ENCODE peak calls at places on chromosomes 2 and 18, in seven cellular contexts. K, D, Q, A, P, O and W are unnamed samples.

GRCh38 chr2:83071914-83072313 is 1387.2 kb downstream of the SUCLG1 start:
- DNase-seq in O (no peak), P (no peak), A (no peak), D (no peak), K (no peak), Q (no peak), W (no peak)

GRCh38 chr2:220077488-220077887 is 450.1 kb downstream of the SLC4A3 start:
- DNase-seq in K (no peak), O (no peak), Q (no peak), A (no peak), D (no peak), P (no peak), W (no peak)

GRCh38 chr2:55118643-55119065 is 68.4 kb upstream of the RTN4 start:
- DNase-seq in D (no peak), A (no peak), K (no peak), Q (no peak), O (no peak), P (no peak), W (no peak)

GRCh38 chr2:102357975-102358374 is 2.4 kb downstream of the IL18R1 start:
- DNase-seq in P (no peak), Q (no peak), A (no peak), K (no peak), O (no peak), D (no peak), W (no peak)

GRCh38 chr2:226579519-226579918 is 220.1 kb downstream of the IRS1 start:
- DNase-seq in O (no peak), P (no peak), A (no peak), K (no peak), Q (no peak), D (no peak), W (no peak)

GRCh38 chr2:105287692-105288091 is 41.8 kb downstream of the TGFBRAP1 start:
- DNase-seq in O (no peak), P (peak; percentile 65), D (peak; percentile 61), A (no peak), Q (peak; percentile 61), K (no peak), W (no peak)

GRCh38 chr2:37831081-37831780 is 93.9 kb upstream of the RMDN2 start:
- DNase-seq in A (no peak), O (no peak), K (no peak), Q (no peak), D (no peak), P (no peak), W (no peak)

GRCh38 chr18:30971338-30971956 is 71.1 kb downstream of the DSC3 start:
- DNase-seq in P (no peak), A (no peak), D (peak; percentile 37), O (no peak), K (no peak), Q (no peak), W (no peak)

GRCh38 chr2:26471278-26471677 is 6.6 kb downstream of the OTOF start:
- DNase-seq in O (no peak), D (no peak), Q (no peak), K (no peak), P (no peak), A (no peak), W (no peak)

GRCh38 chr2:10423400-10423774 is 24.7 kb downstream of the ODC1 start:
- DNase-seq in K (no peak), A (no peak), P (no peak), D (no peak), Q (no peak), O (no peak), W (no peak)

GRCh38 chr2:223545830-223546229 is 56.3 kb downstream of the SCG2 start:
- DNase-seq in P (no peak), D (no peak), A (no peak), K (no peak), Q (no peak), O (no peak), W (no peak)

GRCh38 chr2:96207073-96207777 is 1.4 kb downstream of the STARD7 start:
- DNase-seq in Q (no peak), K (no peak), A (no peak), D (no peak), O (no peak), P (no peak), W (no peak)

GRCh38 chr2:231397011-231397927 is 1.8 kb downstream of the B3GNT7 start:
- DNase-seq in O (peak; percentile 54), A (no peak), P (no peak), K (no peak), Q (no peak), D (no peak), W (no peak)

GRCh38 chr2:156445311-156446218 is 9.4 kb downstream of the GPD2 start:
- DNase-seq in A (no peak), Q (no peak), K (no peak), P (no peak), O (no peak), D (peak; percentile 69), W (no peak)

GRCh38 chr18:47248610-47249343 is 2.7 kb downstream of the SKOR2 start:
- DNase-seq in D (no peak), P (peak; percentile 66), A (no peak), K (no peak), O (no peak), Q (no peak), W (no peak)

GRCh38 chr2:86029873-86030272 is 75.8 kb downstream of the POLR1A start:
- DNase-seq in O (no peak), A (peak; percentile 53), K (no peak), P (no peak), D (no peak), Q (no peak), W (no peak)

GRCh38 chr2:151733781-151734672 is at the start of gene NEB:
- DNase-seq in D (no peak), P (no peak), O (no peak), K (no peak), A (no peak), Q (no peak), W (no peak)

GRCh38 chr2:199602896-199603482 is 145.2 kb upstream of the SATB2 start:
- DNase-seq in A (no peak), O (no peak), D (no peak), K (no peak), Q (no peak), P (no peak), W (no peak)

GRCh38 chr18:54845788-54846187 is 17.5 kb downstream of the RAB27B start:
- DNase-seq in Q (no peak), D (no peak), K (no peak), O (no peak), P (no peak), A (no peak), W (no peak)

GRCh38 chr2:158323381-158323780 is 133.2 kb downstream of the CCDC148 start:
- DNase-seq in Q (no peak), P (no peak), A (no peak), O (no peak), D (no peak), K (no peak), W (no peak)

GRCh38 chr2:74107071-74107470 is 40.6 kb downstream of the BOLA3 start:
- DNase-seq in K (no peak), P (no peak), D (no peak), Q (no peak), O (no peak), A (no peak), W (no peak)

GRCh38 chr2:14220101-14220500 is 412.4 kb upstream of the LRATD1 start:
- DNase-seq in D (no peak), K (no peak), A (no peak), Q (no peak), O (no peak), P (no peak), W (no peak)

GRCh38 chr2:48120112-48120511 is 213.8 kb upstream of the FBXO11 start:
- DNase-seq in K (no peak), P (no peak), Q (no peak), A (no peak), O (no peak), D (no peak), W (no peak)

GRCh38 chr2:152468832-152469692 is 134.1 kb downstream of the FMNL2 start:
- DNase-seq in O (no peak), P (no peak), K (no peak), Q (no peak), A (no peak), D (peak; percentile 48), W (no peak)

GRCh38 chr2:75646583-75647425 is at the start of gene MRPL19:
- DNase-seq in O (peak; percentile 90), K (no peak), P (peak; percentile 92), A (peak; percentile 88), Q (peak; percentile 89), D (peak; percentile 93), W (peak; percentile 92)
- H3K4me1 ChIP-seq in O (peaks cover 18% of the 10 kb centered on the region), K (peaks cover 8% of the 10 kb centered on the region), P (no peaks in the 10 kb centered on the region), A (peaks cover 11% of the 10 kb centered on the region), Q (peaks cover 5% of the 10 kb centered on the region), D (peaks cover 9% of the 10 kb centered on the region), W (peaks cover 5% of the 10 kb centered on the region)

GRCh38 chr2:62112192-62112591 is 83.7 kb upstream of the B3GNT2 start:
- DNase-seq in Q (no peak), K (no peak), O (peak; percentile 10), A (no peak), P (no peak), D (peak; percentile 83), W (peak; percentile 47)

GRCh38 chr2:62114564-62114963 is 81.4 kb upstream of the B3GNT2 start:
- DNase-seq in K (no peak), A (no peak), Q (peak; percentile 27), O (no peak), P (peak; percentile 32), D (peak; percentile 32), W (no peak)

GRCh38 chr2:62110415-62111025 is 85.4 kb upstream of the B3GNT2 start:
- DNase-seq in O (no peak), P (no peak), A (no peak), K (no peak), D (no peak), Q (no peak), W (no peak)

DNA sequence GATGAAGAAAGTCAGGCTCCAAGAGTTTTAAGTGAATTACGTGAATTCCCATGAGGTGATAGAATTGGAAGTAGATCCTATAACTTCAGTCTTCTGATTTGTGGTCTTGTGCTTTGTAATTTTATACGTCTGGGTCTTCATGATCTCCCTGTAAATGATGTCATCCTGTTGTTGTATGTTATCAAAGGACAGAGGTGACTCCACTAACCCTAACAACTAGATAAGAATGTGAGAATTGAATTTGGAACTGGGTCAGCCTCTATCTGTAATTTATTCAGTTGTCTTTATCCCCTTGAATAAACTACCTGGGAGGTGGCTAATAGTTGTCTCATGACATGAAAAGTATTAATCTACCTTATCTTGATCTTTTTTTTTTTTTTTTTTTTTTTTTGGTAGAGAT is 86.4 kb upstream of the B3GNT2 start:
- DNase-seq in Q (no peak), D (no peak), O (no peak), P (no peak), K (no peak), A (no peak), W (no peak)
- H3K4me1 ChIP-seq in Q (no peaks in the 10 kb centered on the region), D (peaks cover 3% of the 10 kb centered on the region), O (peaks cover 9% of the 10 kb centered on the region), P (peaks cover 9% of the 10 kb centered on the region), K (peaks cover 11% of the 10 kb centered on the region), A (no peaks in the 10 kb centered on the region), W (no peaks in the 10 kb centered on the region)

DNA sequence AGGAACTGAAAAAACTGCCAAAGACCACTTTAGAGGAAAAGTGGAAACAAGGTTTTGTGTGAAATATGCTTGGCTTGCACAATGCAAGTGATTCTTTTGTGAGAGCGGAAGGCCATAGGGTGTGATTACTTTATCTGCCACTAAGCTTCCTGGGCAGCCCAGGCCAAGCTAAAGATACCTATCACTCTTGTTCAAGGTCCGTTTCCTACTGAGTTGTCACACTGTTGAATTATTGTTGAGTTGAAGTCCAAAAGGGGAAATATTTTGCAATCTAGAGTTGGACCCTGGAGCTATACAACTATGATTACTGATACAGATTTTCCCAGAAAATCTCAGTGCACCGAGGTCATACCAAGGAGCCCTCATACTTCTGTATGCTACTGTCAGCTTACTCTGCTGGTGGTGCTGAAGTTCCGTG is 72.7 kb upstream of the CTAGE1 start:
- DNase-seq in K (no peak), A (no peak), O (peak; percentile 54), Q (no peak), D (no peak), P (no peak), W (no peak)
- H3K4me1 ChIP-seq in K (peaks cover 15% of the 10 kb centered on the region), A (peaks cover 3% of the 10 kb centered on the region), O (peaks cover 18% of the 10 kb centered on the region), Q (no peaks in the 10 kb centered on the region), D (peaks cover 9% of the 10 kb centered on the region), P (no peaks in the 10 kb centered on the region), W (no peaks in the 10 kb centered on the region)

GRCh38 chr18:8798996-8799395 is 93.6 kb downstream of the MTCL1 start:
- DNase-seq in K (no peak), O (no peak), P (no peak), Q (peak; percentile 51), A (no peak), D (no peak), W (no peak)
- H3K4me1 ChIP-seq in K (peaks cover 55% of the 10 kb centered on the region), O (no peaks in the 10 kb centered on the region), P (peaks cover 20% of the 10 kb centered on the region), Q (peaks cover 17% of the 10 kb centered on the region), A (peaks cover 10% of the 10 kb centered on the region), D (peaks cover 60% of the 10 kb centered on the region), W (no peaks in the 10 kb centered on the region)